ENCODE peak calls at places on chromosomes 4 and X, in four cellular contexts. D is GM13977, N is left lung, C is OCI-LY7. H is an unnamed sample.

GRCh38 chrX:109393859-109394258 is 88.0 kb downstream of the GUCY2F start:
- DNase-seq in N (no peak), D (no peak), C (peak), H (peak)

GRCh38 chr4:43331226-43332078 is 438.9 kb downstream of the GRXCR1 start:
- DNase-seq in C (no peak), N (no peak), D (no peak), H (no peak)

GRCh38 chr4:88659061-88659889 is 38.4 kb downstream of the NAP1L5 start:
- DNase-seq in D (peak), C (peak), N (no peak), H (peak)

GRCh38 chr4:35300996-35301774 is 943.1 kb downstream of the ARAP2 start:
- DNase-seq in C (no peak), N (peak), D (no peak), H (no peak)

GRCh38 chr4:182795446-182796238 is 121.5 kb downstream of the DCTD start:
- DNase-seq in C (no peak), D (no peak), N (no peak), H (no peak)

GRCh38 chrX:120549483-120550452 is 11.0 kb downstream of the CUL4B start:
- DNase-seq in N (no peak), D (no peak), C (no peak), H (no peak)

GRCh38 chr4:56613101-56613862 is 67.8 kb downstream of the HOPX start:
- DNase-seq in C (no peak), N (no peak), D (no peak), H (no peak)

GRCh38 chr4:113760852-113761681 is 471 bp downstream of the CAMK2D start:
- DNase-seq in C (peak), D (peak), N (peak), H (peak)

GRCh38 chr4:74768857-74769525 is 25.3 kb downstream of the BTC start:
- DNase-seq in C (no peak), D (no peak), N (no peak), H (peak)

GRCh38 chr4:78552398-78553396 is 1.1 kb downstream of the ANXA3 start:
- DNase-seq in N (no peak), C (no peak), D (no peak), H (no peak)

GRCh38 chr4:107893171-107894137 is 37.9 kb upstream of the CYP2U1 start:
- DNase-seq in C (no peak), D (no peak), N (no peak), H (no peak)

GRCh38 chrX:2262679-2263055 is 238.1 kb downstream of the DHRSX start:
- DNase-seq in N (no peak), C (no peak), D (no peak), H (no peak)

GRCh38 chr4:74181225-74181624 is 23.3 kb downstream of the MTHFD2L start:
- DNase-seq in D (no peak), N (no peak), C (no peak), H (no peak)

GRCh38 chr4:46016306-46016705 is 107.5 kb downstream of the GABRG1 start:
- DNase-seq in C (no peak), N (no peak), D (no peak), H (no peak)